ENCODE peak calls at places on chromosome 3, in four cellular contexts. One of them, this sample, is unnamed.

GRCh38 chr3:180267202-180267843 is 230.6 kb upstream of the PEX5L start:
- DNase-seq in activated gamma-delta T cell treated with Interleukin-2 at 50 U/mL for 16 hours: no peak
- DNase-seq in pancreas: no peak
- DNase-seq in lower leg skin: no peak
- DNase-seq in this sample: no peak

GRCh38 chr3:140247775-140248174 is 312.8 kb downstream of the CLSTN2 start:
- DNase-seq in activated gamma-delta T cell treated with Interleukin-2 at 50 U/mL for 16 hours: no peak
- DNase-seq in pancreas: no peak
- DNase-seq in lower leg skin: no peak
- DNase-seq in this sample: no peak

GRCh38 chr3:12518266-12519028 is 26.9 kb downstream of the MKRN2OS start:
- DNase-seq in activated gamma-delta T cell treated with Interleukin-2 at 50 U/mL for 16 hours: no peak
- DNase-seq in pancreas: no peak
- DNase-seq in lower leg skin: no peak
- DNase-seq in this sample: no peak

GRCh38 chr3:61580982-61581654 is 19.7 kb downstream of the PTPRG start:
- DNase-seq in activated gamma-delta T cell treated with Interleukin-2 at 50 U/mL for 16 hours: no peak
- DNase-seq in pancreas: no peak
- DNase-seq in lower leg skin: no peak
- DNase-seq in this sample: no peak

GRCh38 chr3:184230081-184230602 is 757 bp downstream of the VWA5B2 start:
- DNase-seq in activated gamma-delta T cell treated with Interleukin-2 at 50 U/mL for 16 hours: no peak
- DNase-seq in pancreas: peak
- DNase-seq in lower leg skin: no peak
- DNase-seq in this sample: no peak

GRCh38 chr3:63400259-63400860 is 122.3 kb downstream of the SYNPR start:
- DNase-seq in activated gamma-delta T cell treated with Interleukin-2 at 50 U/mL for 16 hours: no peak
- DNase-seq in pancreas: no peak
- DNase-seq in lower leg skin: no peak
- DNase-seq in this sample: no peak

GRCh38 chr3:49930922-49931321 is 1.3 kb upstream of the MON1A start:
- DNase-seq in activated gamma-delta T cell treated with Interleukin-2 at 50 U/mL for 16 hours: no peak
- DNase-seq in pancreas: peak
- DNase-seq in lower leg skin: no peak
- DNase-seq in this sample: no peak

GRCh38 chr3:43296565-43296964 is 10.2 kb downstream of the SNRK start:
- DNase-seq in activated gamma-delta T cell treated with Interleukin-2 at 50 U/mL for 16 hours: peak
- DNase-seq in pancreas: no peak
- DNase-seq in lower leg skin: peak
- DNase-seq in this sample: no peak

GRCh38 chr3:67094769-67095168 is 96.7 kb downstream of the KBTBD8 start:
- DNase-seq in activated gamma-delta T cell treated with Interleukin-2 at 50 U/mL for 16 hours: no peak
- DNase-seq in pancreas: no peak
- DNase-seq in lower leg skin: no peak
- DNase-seq in this sample: no peak

GRCh38 chr3:36707623-36708409 is 56.5 kb downstream of the DCLK3 start:
- DNase-seq in activated gamma-delta T cell treated with Interleukin-2 at 50 U/mL for 16 hours: no peak
- DNase-seq in pancreas: no peak
- DNase-seq in lower leg skin: no peak
- DNase-seq in this sample: no peak

GRCh38 chr3:50648297-50648696 is 26.4 kb upstream of the DOCK3 start:
- DNase-seq in activated gamma-delta T cell treated with Interleukin-2 at 50 U/mL for 16 hours: no peak
- DNase-seq in pancreas: no peak
- DNase-seq in lower leg skin: no peak
- DNase-seq in this sample: peak

GRCh38 chr3:156605686-156606605 is 51.0 kb upstream of the SSR3 start:
- DNase-seq in activated gamma-delta T cell treated with Interleukin-2 at 50 U/mL for 16 hours: no peak
- DNase-seq in pancreas: peak
- DNase-seq in lower leg skin: no peak
- DNase-seq in this sample: peak

GRCh38 chr3:32401541-32402052 is 9.9 kb downstream of the CMTM7 start:
- DNase-seq in activated gamma-delta T cell treated with Interleukin-2 at 50 U/mL for 16 hours: peak
- DNase-seq in pancreas: peak
- DNase-seq in lower leg skin: peak
- DNase-seq in this sample: peak

GRCh38 chr3:46576899-46577298 is 10.8 kb upstream of the LRRC2 start:
- DNase-seq in activated gamma-delta T cell treated with Interleukin-2 at 50 U/mL for 16 hours: no peak
- DNase-seq in pancreas: no peak
- DNase-seq in lower leg skin: no peak
- DNase-seq in this sample: peak

GRCh38 chr3:181935915-181936314 is 224.2 kb downstream of the SOX2 start:
- DNase-seq in activated gamma-delta T cell treated with Interleukin-2 at 50 U/mL for 16 hours: no peak
- DNase-seq in pancreas: no peak
- DNase-seq in lower leg skin: no peak
- DNase-seq in this sample: no peak

GRCh38 chr3:145188079-145188785 is 972.8 kb downstream of the PLOD2 start:
- DNase-seq in activated gamma-delta T cell treated with Interleukin-2 at 50 U/mL for 16 hours: no peak
- DNase-seq in pancreas: no peak
- DNase-seq in lower leg skin: no peak
- DNase-seq in this sample: no peak

GRCh38 chr3:169847896-169848295 is 21.8 kb downstream of the LRRC31 start:
- DNase-seq in activated gamma-delta T cell treated with Interleukin-2 at 50 U/mL for 16 hours: no peak
- DNase-seq in pancreas: no peak
- DNase-seq in lower leg skin: no peak
- DNase-seq in this sample: no peak

GRCh38 chr3:184358921-184359350 is 2.5 kb downstream of the CLCN2 start:
- DNase-seq in activated gamma-delta T cell treated with Interleukin-2 at 50 U/mL for 16 hours: no peak
- DNase-seq in pancreas: peak
- DNase-seq in lower leg skin: no peak
- DNase-seq in this sample: no peak

GRCh38 chr3:108528459-108529231 is 18.2 kb upstream of the MYH15 start:
- DNase-seq in activated gamma-delta T cell treated with Interleukin-2 at 50 U/mL for 16 hours: no peak
- DNase-seq in pancreas: no peak
- DNase-seq in lower leg skin: no peak
- DNase-seq in this sample: no peak

GRCh38 chr3:45232531-45232930 is 6.4 kb upstream of the TMEM158 start:
- DNase-seq in activated gamma-delta T cell treated with Interleukin-2 at 50 U/mL for 16 hours: no peak
- DNase-seq in pancreas: no peak
- DNase-seq in lower leg skin: no peak
- DNase-seq in this sample: no peak

GRCh38 chr3:109683746-109684145 is 346.4 kb upstream of the DPPA4 start:
- DNase-seq in activated gamma-delta T cell treated with Interleukin-2 at 50 U/mL for 16 hours: no peak
- DNase-seq in pancreas: no peak
- DNase-seq in lower leg skin: no peak
- DNase-seq in this sample: no peak

GRCh38 chr3:179957264-179957845 is 79.4 kb downstream of the PEX5L start:
- DNase-seq in activated gamma-delta T cell treated with Interleukin-2 at 50 U/mL for 16 hours: no peak
- DNase-seq in pancreas: no peak
- DNase-seq in lower leg skin: no peak
- DNase-seq in this sample: no peak

GRCh38 chr3:150035910-150036661 is 65.4 kb upstream of the PFN2 start:
- DNase-seq in activated gamma-delta T cell treated with Interleukin-2 at 50 U/mL for 16 hours: no peak
- DNase-seq in pancreas: no peak
- DNase-seq in lower leg skin: no peak
- DNase-seq in this sample: no peak

This sample was measured in ovary.